ENCODE peak calls at places on chromosome 3, in six cellular contexts. C, J, M, G, L and P are unnamed samples.

GRCh38 chr3:47701388-47701787 is 80.3 kb downstream of the SMARCC1 start:
- DNase-seq in C (no peak), J (no peak), M (no peak), G (no peak), L (no peak), P (no peak)

GRCh38 chr3:61903931-61904657 is 342.7 kb downstream of the PTPRG start:
- DNase-seq in C (no peak), J (no peak), M (peak), G (peak), L (no peak), P (peak)

GRCh38 chr3:129605593-129606521 is 619 bp downstream of the PLXND1 start:
- DNase-seq in C (no peak), J (peak), M (peak), G (peak), L (peak), P (peak)

GRCh38 chr3:126371096-126371705 is 14.0 kb upstream of the KLF15 start:
- DNase-seq in C (no peak), J (no peak), M (no peak), G (no peak), L (no peak), P (no peak)

GRCh38 chr3:133394561-133395311 is 5.1 kb upstream of the BFSP2 start:
- DNase-seq in C (no peak), J (no peak), M (peak), G (peak), L (no peak), P (no peak)

GRCh38 chr3:13572926-13573623 is 24.1 kb downstream of the FBLN2 start:
- DNase-seq in C (no peak), J (no peak), M (no peak), G (no peak), L (peak), P (no peak)

GRCh38 chr3:42778644-42779043 is 5.6 kb upstream of the CCDC13 start:
- DNase-seq in C (no peak), J (no peak), M (peak), G (peak), L (no peak), P (peak)

GRCh38 chr3:134339331-134339730 is 34.9 kb downstream of the AMOTL2 start:
- DNase-seq in C (no peak), J (peak), M (no peak), G (no peak), L (peak), P (no peak)

GRCh38 chr3:87309601-87310000 is 33.2 kb upstream of the POU1F1 start:
- DNase-seq in C (no peak), J (no peak), M (no peak), G (peak), L (no peak), P (no peak)

GRCh38 chr3:128173849-128174248 is 20.6 kb downstream of the EEFSEC start:
- DNase-seq in C (no peak), J (peak), M (no peak), G (no peak), L (peak), P (no peak)

GRCh38 chr3:48738926-48739616 is 22.1 kb upstream of the IP6K2 start:
- DNase-seq in C (no peak), J (no peak), M (no peak), G (no peak), L (no peak), P (no peak)

GRCh38 chr3:23004971-23005370 is 198.2 kb upstream of the UBE2E2 start:
- DNase-seq in C (no peak), J (no peak), M (peak), G (peak), L (no peak), P (peak)

GRCh38 chr3:149462653-149463052 is 11.8 kb upstream of the TM4SF4 start:
- DNase-seq in C (no peak), J (no peak), M (peak), G (peak), L (no peak), P (peak)

GRCh38 chr3:53238051-53238850 is 17.6 kb downstream of the TKT start:
- DNase-seq in C (no peak), J (no peak), M (peak), G (peak), L (no peak), P (peak)

DNA sequence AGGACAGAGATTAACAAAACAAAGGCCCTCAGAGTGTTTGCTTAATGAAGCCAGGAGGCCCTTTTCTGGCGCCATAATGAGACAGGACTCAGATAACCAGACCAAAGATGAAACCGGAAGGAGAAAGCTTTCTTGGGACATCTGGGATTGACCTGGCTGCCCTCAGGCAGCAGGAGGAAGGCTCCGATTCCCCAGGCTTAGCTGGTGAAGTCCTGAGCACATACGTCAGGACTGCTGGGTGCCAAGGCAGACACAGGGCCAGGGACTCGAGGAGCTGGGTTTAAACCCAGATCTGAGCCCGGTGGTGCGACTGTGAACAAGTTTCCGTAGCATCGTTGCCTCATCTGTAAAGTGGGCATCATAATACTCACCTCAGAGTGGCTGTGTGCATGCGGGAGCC is 36.7 kb upstream of the HRH1 start:
- DNase-seq in C (no peak), J (no peak), M (no peak), G (no peak), L (no peak), P (no peak)
- H3K9ac ChIP-seq in C (no peak), J (no peak), M (no peak), G (no peak), L (no peak), P (no peak)

GRCh38 chr3:15361494-15362214 is 29.3 kb upstream of the SH3BP5 start:
- DNase-seq in C (peak), J (peak), M (peak), G (peak), L (peak), P (no peak)

GRCh38 chr3:15359677-15360397 is 27.5 kb upstream of the SH3BP5 start:
- DNase-seq in C (no peak), J (no peak), M (no peak), G (no peak), L (no peak), P (no peak)

GRCh38 chr3:15354485-15354884 is 22.1 kb upstream of the SH3BP5 start:
- DNase-seq in C (no peak), J (no peak), M (no peak), G (no peak), L (no peak), P (no peak)

GRCh38 chr3:15360786-15361493 is 28.6 kb upstream of the SH3BP5 start:
- DNase-seq in C (no peak), J (no peak), M (peak), G (peak), L (no peak), P (no peak)

GRCh38 chr3:15356186-15356585 is 23.8 kb upstream of the SH3BP5 start:
- DNase-seq in C (no peak), J (no peak), M (peak), G (peak), L (peak), P (no peak)
- H3K9ac ChIP-seq in C (no peak), J (no peak), M (no peak), G (no peak), L (no peak), P (no peak)

GRCh38 chr3:99400352-99400751 is 238.0 kb upstream of the COL8A1 start:
- DNase-seq in C (no peak), J (no peak), M (no peak), G (no peak), L (no peak), P (no peak)

GRCh38 chr3:99396651-99397050 is 241.7 kb upstream of the COL8A1 start:
- DNase-seq in C (no peak), J (no peak), M (no peak), G (peak), L (no peak), P (no peak)

GRCh38 chr3:99394831-99395733 is 243.3 kb upstream of the COL8A1 start:
- DNase-seq in C (no peak), J (no peak), M (peak), G (peak), L (no peak), P (peak)
- H3K9ac ChIP-seq in C (no peak), J (no peak), M (peak), G (no peak), L (no peak), P (peak)

DNA sequence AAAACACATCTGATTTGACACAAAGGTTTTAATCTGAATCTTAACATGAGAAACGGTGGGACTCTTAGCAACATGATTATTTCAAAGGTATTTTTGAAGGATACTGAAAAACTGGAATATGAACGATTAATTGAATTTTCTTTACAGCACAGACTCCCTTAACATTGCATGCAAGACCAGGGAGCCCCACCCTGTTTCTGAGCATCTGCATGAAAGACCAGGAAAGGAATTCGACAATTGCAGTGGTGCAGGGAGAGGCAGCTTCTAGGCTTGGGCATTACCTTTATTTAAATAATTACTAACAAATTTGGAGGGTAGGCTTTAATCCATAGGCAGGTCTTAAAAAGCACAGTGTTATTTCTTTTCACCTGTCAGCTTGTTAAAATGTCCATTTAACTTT is 240.6 kb upstream of the TOPAZ1 start:
- DNase-seq in C (no peak), J (no peak), M (no peak), G (no peak), L (no peak), P (no peak)
- H3K9ac ChIP-seq in C (no peak), J (no peak), M (no peak), G (no peak), L (no peak), P (peak)

DNA sequence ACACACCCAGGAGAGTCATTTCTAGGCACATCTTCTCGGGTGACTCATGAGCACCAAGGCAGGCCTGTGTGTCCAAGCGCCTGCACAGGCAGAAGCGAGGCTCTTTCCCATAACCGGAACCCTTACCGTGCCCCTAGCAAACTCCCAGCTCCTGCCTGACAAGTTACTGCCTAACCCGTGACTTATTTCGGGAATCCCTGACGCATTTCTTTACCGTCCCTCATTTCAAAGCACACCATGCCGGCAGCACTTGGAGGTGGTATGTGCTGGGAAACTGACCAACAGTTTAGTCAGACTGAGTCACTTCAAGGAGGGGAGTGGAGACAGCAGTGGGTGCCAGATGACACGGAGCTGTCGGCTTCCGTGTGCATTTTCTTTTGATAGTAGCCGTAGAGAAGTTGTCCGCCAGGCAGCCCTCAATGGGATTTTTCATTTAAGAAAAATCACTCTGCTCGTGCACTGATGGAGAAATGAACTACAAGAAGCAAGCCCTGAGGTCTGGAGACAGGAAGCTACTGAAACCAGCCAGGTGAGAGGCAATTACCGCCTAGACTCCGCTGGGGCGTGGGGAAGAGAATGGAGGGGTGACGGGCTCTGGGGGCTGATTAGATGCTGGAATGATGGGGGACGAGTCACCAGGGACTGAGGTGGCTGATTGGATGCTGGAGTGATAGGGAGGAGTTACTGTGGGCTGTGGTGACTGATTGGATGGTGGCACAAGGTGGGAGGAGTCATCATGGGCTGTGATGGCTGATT is 17.2 kb upstream of the HRH1 start:
- DNase-seq in C (no peak), J (peak), M (peak), G (peak), L (peak), P (peak)
- H3K9ac ChIP-seq in C (no peak), J (no peak), M (peak), G (peak), L (no peak), P (peak)

GRCh38 chr3:111871809-111872623 is 13.0 kb downstream of the PHLDB2 start:
- DNase-seq in C (no peak), J (no peak), M (no peak), G (no peak), L (no peak), P (no peak)
- H3K9ac ChIP-seq in C (no peak), J (no peak), M (no peak), G (no peak), L (no peak), P (no peak)

GRCh38 chr3:2823437-2824211 is 286.6 kb downstream of the IL5RA start:
- DNase-seq in C (no peak), J (no peak), M (no peak), G (no peak), L (no peak), P (no peak)
- H3K9ac ChIP-seq in C (no peak), J (no peak), M (no peak), G (no peak), L (no peak), P (no peak)

DNA sequence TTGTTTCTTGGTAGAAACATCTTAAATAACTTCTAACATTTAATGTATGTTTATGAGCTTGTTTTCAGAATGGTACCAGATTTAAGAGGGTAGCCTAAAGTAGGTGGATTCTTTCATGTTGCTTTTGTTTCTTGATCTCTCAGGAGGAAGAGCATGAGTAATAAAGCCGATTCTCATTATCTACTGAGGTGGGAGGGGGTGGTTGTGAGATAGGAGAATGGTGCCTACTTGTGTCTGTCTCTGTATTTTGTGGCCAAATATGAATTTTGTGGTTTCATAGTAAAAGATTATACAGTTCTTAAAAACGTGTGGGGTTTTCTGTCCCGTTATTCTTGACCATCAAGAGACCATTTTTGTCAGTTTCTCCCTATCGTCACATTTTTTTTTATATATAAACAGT is 2.2 kb downstream of the ATP2C1 start:
- DNase-seq in C (no peak), J (no peak), M (no peak), G (peak), L (no peak), P (no peak)
- H3K9ac ChIP-seq in C (no peak), J (no peak), M (no peak), G (no peak), L (peak), P (peak)